ENCODE peak calls at places on chromosome 9, in nine cellular contexts. L, Y, E, Z, G, F, A, P and C are unnamed samples.

GRCh38 chr9:92734931-92735906 is 29.4 kb downstream of the BICD2 start:
- DNase-seq in L (no peak), Y (no peak), E (peak; percentile 39), Z (no peak), G (no peak), F (no peak), A (no peak), P (no peak), C (no peak)

GRCh38 chr9:72931897-72932296 is 21.0 kb downstream of the ALDH1A1 start:
- DNase-seq in L (no peak), Y (no peak), E (no peak), Z (no peak), G (no peak), F (no peak), A (no peak), P (no peak), C (no peak)

GRCh38 chr9:136023401-136024225 is 62.4 kb upstream of the UBAC1 start:
- DNase-seq in L (peak; percentile 64), Y (no peak), E (no peak), Z (peak; percentile 65), G (no peak), F (no peak), A (no peak), P (peak; percentile 87), C (peak; percentile 39)

GRCh38 chr9:88392549-88392948 is 4.3 kb downstream of the SPIN1 start:
- DNase-seq in L (no peak), Y (no peak), E (no peak), Z (no peak), G (no peak), F (no peak), A (no peak), P (no peak), C (no peak)

GRCh38 chr9:5449521-5450359 is 602 bp upstream of the CD274 start:
- DNase-seq in L (no peak), Y (no peak), E (no peak), Z (no peak), G (no peak), F (no peak), A (no peak), P (no peak), C (no peak)

GRCh38 chr9:130368631-130369103 is 76.1 kb upstream of the ASS1 start:
- DNase-seq in L (no peak), Y (no peak), E (peak; percentile 8), Z (no peak), G (no peak), F (peak; percentile 76), A (no peak), P (no peak), C (no peak)

GRCh38 chr9:136656795-136657611 is 5.7 kb upstream of the EGFL7 start:
- DNase-seq in L (no peak), Y (no peak), E (no peak), Z (peak; percentile 49), G (no peak), F (no peak), A (no peak), P (no peak), C (no peak)

GRCh38 chr9:92807757-92808725 is 43.4 kb upstream of the BICD2 start:
- DNase-seq in L (no peak), Y (no peak), E (no peak), Z (no peak), G (no peak), F (no peak), A (peak; percentile 16), P (no peak), C (no peak)

GRCh38 chr9:108924436-108924835 is 9.5 kb downstream of the ELP1 start:
- DNase-seq in L (no peak), Y (no peak), E (no peak), Z (no peak), G (no peak), F (no peak), A (no peak), P (no peak), C (no peak)

GRCh38 chr9:114426046-114426948 is 38.5 kb upstream of the AKNA start:
- DNase-seq in L (no peak), Y (no peak), E (no peak), Z (no peak), G (no peak), F (no peak), A (no peak), P (no peak), C (no peak)

GRCh38 chr9:6818292-6818922 is 60.6 kb downstream of the KDM4C start:
- DNase-seq in L (no peak), Y (no peak), E (no peak), Z (no peak), G (no peak), F (no peak), A (no peak), P (no peak), C (no peak)

GRCh38 chr9:33465596-33466564 is 7.8 kb downstream of the NOL6 start:
- DNase-seq in L (no peak), Y (no peak), E (no peak), Z (peak; percentile 43), G (no peak), F (no peak), A (no peak), P (no peak), C (no peak)

GRCh38 chr9:34576943-34577634 is 12.4 kb downstream of the CNTFR start:
- DNase-seq in L (no peak), Y (no peak), E (no peak), Z (no peak), G (no peak), F (no peak), A (no peak), P (peak; percentile 59), C (peak; percentile 41)

GRCh38 chr9:110170728-110171257 is 37.2 kb downstream of the C9orf152 start:
- DNase-seq in L (no peak), Y (no peak), E (no peak), Z (no peak), G (no peak), F (no peak), A (no peak), P (no peak), C (no peak)

GRCh38 chr9:71355884-71356283 is 234.5 kb upstream of the TRPM3 start:
- DNase-seq in L (no peak), Y (no peak), E (no peak), Z (no peak), G (peak; percentile 3), F (no peak), A (no peak), P (no peak), C (no peak)

GRCh38 chr9:35904966-35905781 is 828 bp upstream of the HRCT1 start:
- DNase-seq in L (no peak), Y (no peak), E (no peak), Z (no peak), G (no peak), F (no peak), A (no peak), P (no peak), C (no peak)

GRCh38 chr9:107627771-107628170 is 138.2 kb upstream of the KLF4 start:
- DNase-seq in L (no peak), Y (no peak), E (no peak), Z (no peak), G (no peak), F (no peak), A (no peak), P (no peak), C (no peak)

GRCh38 chr9:130017035-130017909 is 25.7 kb downstream of the FNBP1 start:
- DNase-seq in L (no peak), Y (no peak), E (no peak), Z (no peak), G (no peak), F (no peak), A (no peak), P (no peak), C (no peak)

GRCh38 chr9:80369641-80370040 is 797.9 kb downstream of the TLE4 start:
- DNase-seq in L (no peak), Y (no peak), E (no peak), Z (no peak), G (no peak), F (no peak), A (no peak), P (no peak), C (no peak)

DNA sequence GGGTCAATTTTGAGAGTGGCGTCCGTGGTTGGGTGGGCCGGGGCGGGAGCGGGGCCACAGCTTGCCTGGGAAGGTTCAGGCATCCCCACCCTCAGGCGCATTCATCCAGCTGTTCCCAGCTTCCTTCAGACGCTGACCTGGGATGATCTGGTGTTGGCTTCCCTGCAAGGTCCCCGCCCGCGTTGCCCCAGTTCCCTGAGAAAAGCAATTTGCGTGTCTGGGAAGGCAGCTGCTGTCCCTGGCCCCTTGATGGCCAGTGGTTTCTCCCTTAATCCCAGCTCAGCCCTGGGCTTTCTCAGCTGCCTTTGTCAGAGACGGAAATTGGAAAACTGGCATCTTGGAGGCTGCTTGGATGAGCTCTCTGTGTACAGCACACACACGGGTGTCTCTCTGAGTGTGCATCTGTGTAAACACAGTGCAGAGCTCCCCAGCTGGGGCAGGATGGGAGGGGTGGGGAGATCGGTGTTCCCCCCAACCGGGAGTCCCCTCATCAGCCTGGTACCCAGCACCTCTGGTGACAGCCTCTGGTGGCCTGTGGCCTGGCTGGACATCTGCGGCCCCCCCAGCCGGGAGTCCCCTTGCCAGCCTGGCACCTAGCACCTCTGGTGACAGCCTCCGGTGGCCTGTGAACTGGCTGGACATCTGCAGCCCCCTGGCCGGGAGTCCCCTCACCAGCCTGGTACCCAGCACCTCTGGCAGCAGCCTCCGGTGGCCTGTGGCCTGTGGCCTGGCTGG is 94.0 kb downstream of the COL5A1 start:
- DNase-seq in L (peak; percentile 62), Y (no peak), E (no peak), Z (no peak), G (no peak), F (no peak), A (no peak), P (peak; percentile 69), C (peak; percentile 30)
- TF ChIP-seq CTCF in L (no peak), Y (no peak), E (no peak), Z (no peak), G (no peak), F (no peak), A (no peak), P (no peak), C (no peak)

GRCh38 chr9:113328045-113328782 is 11.9 kb downstream of the WDR31 start:
- DNase-seq in L (no peak), Y (no peak), E (no peak), Z (no peak), G (no peak), F (no peak), A (no peak), P (no peak), C (no peak)
- H3K36me3 ChIP-seq in L (peaks cover 48% of the 10 kb centered on the region), Y (no peaks in the 10 kb centered on the region), E (no peaks in the 10 kb centered on the region), Z (no peaks in the 10 kb centered on the region), G (peaks cover 2% of the 10 kb centered on the region), F (no peaks in the 10 kb centered on the region), A (no peaks in the 10 kb centered on the region), P (no peaks in the 10 kb centered on the region), C (no peaks in the 10 kb centered on the region)

GRCh38 chr9:22005700-22006605 is 3.2 kb downstream of the CDKN2B start:
- DNase-seq in L (no peak), Y (no peak), E (peak; percentile 28), Z (no peak), G (no peak), F (no peak), A (no peak), P (no peak), C (no peak)
- H3K4me3 ChIP-seq in L (no peak overlapping the region), Y (no peak overlapping the region), E (peak overlapping the region; percentile 50), Z (no peak overlapping the region), G (no peak overlapping the region), F (peak overlapping the region; percentile 100), A (no peak overlapping the region), P (no peak overlapping the region), C (no peak overlapping the region)

DNA sequence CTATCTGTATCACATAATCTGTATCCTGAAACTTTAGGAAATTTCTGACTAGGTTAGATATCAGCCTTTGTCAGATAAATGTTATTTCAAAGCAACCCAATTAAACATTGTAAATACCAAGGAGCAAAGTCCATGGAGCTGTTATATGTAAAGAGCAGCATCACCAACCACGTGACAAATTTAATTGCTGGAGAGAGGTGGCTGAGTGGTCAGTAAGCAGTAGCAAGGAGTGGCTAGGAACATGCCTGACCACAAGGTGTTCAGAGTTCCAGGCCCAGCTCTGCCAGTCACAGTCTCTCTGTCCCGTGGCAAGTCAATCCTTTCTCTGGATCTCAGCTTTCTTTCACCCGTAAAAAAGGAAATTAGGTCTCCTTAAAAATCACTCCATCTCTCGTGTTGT is 166.2 kb downstream of the GNAQ start:
- DNase-seq in L (no peak), Y (no peak), E (no peak), Z (no peak), G (no peak), F (no peak), A (no peak), P (no peak), C (no peak)
- TF ChIP-seq CTCF in L (no peak), Y (no peak), E (no peak), Z (no peak), G (no peak), F (no peak), A (no peak), P (no peak), C (no peak)